ENCODE peak calls at places on chromosomes 12 and 14, in eight cellular contexts. K, T, W, A, H, P, X and F are unnamed samples.

GRCh38 chr14:35809597-35809996 is 502 bp upstream of the RALGAPA1 start:
- DNase-seq in H (no peak), W (no peak), A (no peak), T (no peak), P (no peak), K (no peak), X (no peak), F (no peak)

GRCh38 chr14:58078068-58078467 is 73.9 kb downstream of the ARMH4 start:
- DNase-seq in T (no peak), A (no peak), K (peak), H (no peak), P (no peak), X (no peak), W (no peak), F (peak)

GRCh38 chr12:6936642-6937480 is 6.8 kb upstream of the RNU7-1 start:
- DNase-seq in H (no peak), X (no peak), T (peak), W (no peak), A (no peak), K (no peak), P (no peak), F (no peak)

GRCh38 chr14:39581474-39581873 is 149.2 kb upstream of the FBXO33 start:
- DNase-seq in T (no peak), X (no peak), P (no peak), W (no peak), K (peak), H (no peak), A (no peak), F (no peak)

GRCh38 chr14:21095430-21096205 is 2.8 kb downstream of the ZNF219 start:
- DNase-seq in W (no peak), X (no peak), T (no peak), K (peak), A (no peak), P (peak), H (no peak), F (no peak)

GRCh38 chr14:20687362-20688166 is 1.0 kb upstream of the ANG start:
- DNase-seq in P (no peak), A (no peak), K (no peak), H (no peak), T (no peak), W (peak), X (no peak), F (no peak)

GRCh38 chr12:91215940-91216454 is 33.4 kb upstream of the DCN start:
- DNase-seq in W (no peak), A (no peak), K (peak), P (no peak), H (no peak), X (no peak), T (no peak), F (no peak)

GRCh38 chr12:16331998-16332397 is 15.4 kb upstream of the MGST1 start:
- DNase-seq in K (no peak), X (no peak), P (no peak), H (no peak), W (no peak), A (no peak), T (no peak), F (no peak)

GRCh38 chr14:105162374-105162979 is 6.1 kb downstream of the JAG2 start:
- DNase-seq in T (no peak), H (no peak), K (no peak), X (no peak), A (peak), P (no peak), W (no peak), F (no peak)

GRCh38 chr12:118107694-118108093 is 3.9 kb upstream of the VSIG10 start:
- DNase-seq in K (no peak), P (no peak), H (no peak), X (no peak), A (no peak), T (no peak), W (no peak), F (no peak)

GRCh38 chr12:78898416-78898815 is 33.8 kb downstream of the SYT1 start:
- DNase-seq in X (no peak), T (peak), A (no peak), P (peak), W (no peak), K (peak), H (no peak), F (peak)

GRCh38 chr12:125412506-125412905 is 347.3 kb downstream of the AACS start:
- DNase-seq in H (no peak), W (no peak), P (no peak), K (no peak), T (no peak), A (no peak), X (no peak), F (no peak)

GRCh38 chr14:90330203-90331196 is 1.2 kb downstream of the NRDE2 start:
- DNase-seq in A (no peak), T (no peak), W (no peak), X (no peak), K (no peak), P (no peak), H (no peak), F (no peak)

GRCh38 chr12:55721601-55722213 is 1.5 kb downstream of the RDH5 start:
- DNase-seq in P (no peak), H (no peak), W (no peak), K (no peak), A (no peak), T (no peak), X (no peak), F (no peak)

GRCh38 chr14:39229222-39229543 is 4.5 kb upstream of the MIA2 start:
- DNase-seq in T (no peak), A (no peak), P (no peak), X (peak), H (no peak), W (no peak), K (peak), F (no peak)

GRCh38 chr12:82414926-82415325 is 56.6 kb downstream of the METTL25 start:
- DNase-seq in A (no peak), X (no peak), P (no peak), K (peak), T (no peak), H (no peak), W (no peak), F (peak)

GRCh38 chr14:91354221-91354916 is 63.3 kb downstream of the CCDC88C start:
- DNase-seq in A (no peak), X (no peak), W (no peak), K (peak), H (no peak), P (no peak), T (no peak), F (peak)

GRCh38 chr12:51122844-51123243 is 39.4 kb upstream of the CSRNP2 start:
- DNase-seq in K (no peak), T (no peak), X (no peak), W (no peak), P (no peak), A (no peak), H (no peak), F (no peak)

GRCh38 chr12:11820476-11820875 is 171.0 kb downstream of the ETV6 start:
- DNase-seq in K (no peak), W (no peak), T (no peak), P (no peak), H (no peak), X (no peak), A (no peak), F (no peak)

GRCh38 chr12:11823043-11823442 is 173.6 kb downstream of the ETV6 start:
- DNase-seq in A (no peak), H (no peak), X (no peak), W (no peak), T (no peak), K (peak), P (no peak), F (peak)

GRCh38 chr12:11822071-11822818 is 172.8 kb downstream of the ETV6 start:
- DNase-seq in K (peak), H (no peak), T (no peak), P (peak), A (no peak), X (peak), W (no peak), F (peak)

GRCh38 chr12:11821386-11821785 is 171.9 kb downstream of the ETV6 start:
- DNase-seq in T (no peak), P (no peak), X (no peak), A (no peak), K (no peak), H (no peak), W (no peak), F (no peak)

GRCh38 chr12:11819643-11820042 is 170.2 kb downstream of the ETV6 start:
- DNase-seq in H (no peak), K (no peak), A (no peak), T (no peak), X (no peak), P (no peak), W (no peak), F (no peak)
- TF ChIP-seq CTCF in H (no peak), K (no peak), A (no peak), T (no peak), X (no peak), P (no peak), W (no peak), F (no peak)

GRCh38 chr12:109944975-109945374 is 44.9 kb downstream of the TCHP start:
- DNase-seq in T (peak), P (peak), W (no peak), X (no peak), H (no peak), K (peak), A (no peak), F (no peak)
- TF ChIP-seq CTCF in T (no peak), P (peak), W (no peak), X (no peak), H (no peak), K (peak), A (no peak), F (no peak)

DNA sequence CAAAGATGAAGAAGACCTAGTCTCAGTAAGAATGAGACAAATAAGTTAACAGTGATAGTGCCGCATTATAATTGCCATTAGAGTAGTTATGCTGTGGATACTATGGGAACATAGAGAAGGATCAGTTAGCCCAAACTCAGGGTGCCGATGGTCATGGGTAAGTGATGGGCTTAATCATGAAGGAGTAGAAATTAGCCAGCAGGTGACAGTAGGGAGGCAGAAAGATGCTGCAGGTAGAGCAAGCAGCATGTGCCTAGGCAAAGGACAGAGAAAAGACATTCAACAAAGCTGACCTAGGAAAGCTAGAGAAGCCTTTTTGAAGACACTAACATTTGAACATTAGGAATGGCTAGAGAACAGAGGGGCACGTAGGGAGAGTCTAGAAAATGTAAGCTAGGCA is 30.6 kb upstream of the PTPRQ start:
- DNase-seq in W (no peak), P (no peak), X (no peak), K (peak), T (no peak), H (no peak), A (no peak), F (no peak)
- TF ChIP-seq CTCF in W (no peak), P (no peak), X (no peak), K (peak), T (no peak), H (no peak), A (no peak), F (no peak)

DNA sequence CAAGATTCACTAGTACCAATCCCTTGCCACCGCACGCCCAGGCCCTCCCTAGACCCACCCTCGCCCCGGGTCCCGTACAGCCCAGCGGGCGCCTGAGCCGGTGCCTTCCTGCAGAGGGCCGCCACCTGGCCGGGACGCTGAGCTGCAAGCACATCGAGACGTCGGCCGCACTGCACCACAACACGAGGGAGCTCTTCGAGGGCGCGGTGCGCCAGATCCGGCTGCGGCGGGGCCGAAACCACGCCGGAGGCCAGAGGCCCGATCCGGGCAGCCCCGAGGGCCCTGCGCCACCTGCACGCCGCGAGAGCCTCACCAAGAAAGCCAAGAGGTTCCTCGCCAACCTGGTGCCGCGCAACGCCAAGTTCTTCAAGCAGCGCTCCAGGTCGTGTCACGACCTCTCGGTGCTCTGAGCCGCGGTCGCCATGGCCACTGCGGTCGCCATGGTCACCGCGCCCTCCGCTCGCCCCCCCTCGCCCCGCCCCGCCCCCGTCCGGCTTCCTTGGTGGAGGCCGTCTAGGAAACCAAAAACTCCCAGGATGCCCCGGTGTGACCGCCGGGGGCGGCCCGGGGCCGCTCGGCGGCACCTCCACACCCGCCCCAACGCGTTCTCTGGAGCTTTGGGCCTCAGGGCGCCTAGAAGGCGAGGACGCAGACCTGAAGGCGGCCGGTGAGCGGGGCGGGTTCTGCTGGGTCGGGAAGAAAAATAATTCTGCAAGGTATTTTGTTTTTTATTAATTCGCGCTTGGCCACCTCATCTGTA is 3.7 kb downstream of the REM2 start:
- DNase-seq in H (no peak), X (peak), P (peak), T (peak), A (no peak), W (peak), K (peak), F (no peak)
- TF ChIP-seq CTCF in H (no peak), X (peak), P (peak), T (no peak), A (peak), W (peak), K (no peak), F (no peak)

GRCh38 chr12:132182206-132182710 is 38.0 kb downstream of the NOC4L start:
- DNase-seq in P (no peak), W (no peak), K (no peak), A (no peak), H (no peak), T (no peak), X (no peak), F (no peak)
- TF ChIP-seq CTCF in P (no peak), W (no peak), K (no peak), A (no peak), H (no peak), T (no peak), X (no peak), F (no peak)